ENCODE peak calls at places on chromosome 5, in seven cellular contexts. O, P, M, N, U, R and H are unnamed samples.

GRCh38 chr5:150448960-150449490 is 514 bp downstream of the RPS14 start:
- DNase-seq in P (no peak), R (no peak), N (no peak), U (no peak), M (no peak), O (no peak), H (no peak)

GRCh38 chr5:111553889-111554288 is 41.6 kb upstream of the STARD4 start:
- DNase-seq in N (no peak), O (no peak), M (no peak), P (no peak), R (no peak), U (no peak), H (no peak)

GRCh38 chr5:10594591-10595210 is 30.8 kb downstream of the ANKRD33B start:
- DNase-seq in P (no peak), U (no peak), O (no peak), R (no peak), N (no peak), M (no peak), H (no peak)

GRCh38 chr5:158463971-158464370 is 605.0 kb upstream of the CLINT1 start:
- DNase-seq in P (no peak), O (no peak), M (no peak), U (no peak), R (no peak), N (no peak), H (no peak)

GRCh38 chr5:58407042-58407709 is 52.7 kb downstream of the PLK2 start:
- DNase-seq in M (no peak), N (no peak), P (peak; percentile 43), O (no peak), U (no peak), R (no peak), H (no peak)

GRCh38 chr5:14728109-14728938 is 63.8 kb downstream of the OTULIN start:
- DNase-seq in N (peak; percentile 63), O (no peak), P (no peak), U (no peak), M (peak; percentile 63), R (no peak), H (peak; percentile 82)

GRCh38 chr5:57383093-57383861 is 99.3 kb downstream of the ACTBL2 start:
- DNase-seq in M (no peak), O (no peak), U (no peak), R (peak; percentile 22), P (peak; percentile 78), N (peak; percentile 18), H (peak; percentile 0)

GRCh38 chr5:68406344-68406743 is 190.8 kb downstream of the PIK3R1 start:
- DNase-seq in O (no peak), R (peak; percentile 46), N (peak; percentile 48), P (no peak), U (no peak), M (no peak), H (no peak)

GRCh38 chr5:125528881-125529280 is 782.4 kb upstream of the ZNF608 start:
- DNase-seq in O (no peak), U (no peak), R (no peak), N (no peak), M (no peak), P (no peak), H (no peak)

GRCh38 chr5:89817841-89818240 is 591.7 kb downstream of the CETN3 start:
- DNase-seq in U (no peak), N (no peak), O (no peak), M (no peak), R (no peak), P (no peak), H (no peak)

GRCh38 chr5:13218518-13218917 is 726.0 kb downstream of the DNAH5 start:
- DNase-seq in O (no peak), M (no peak), P (peak; percentile 5), R (peak; percentile 2), U (no peak), N (no peak), H (peak; percentile 10)

GRCh38 chr5:150284311-150284710 is 5.3 kb downstream of the CAMK2A start:
- DNase-seq in N (no peak), U (no peak), R (no peak), M (peak; percentile 75), O (no peak), P (no peak), H (no peak)

GRCh38 chr5:11904270-11904906 is at the start of gene CTNND2:
- DNase-seq in R (no peak), P (peak; percentile 20), M (peak; percentile 78), U (no peak), N (no peak), O (peak; percentile 71), H (peak; percentile 49)

GRCh38 chr5:152542741-152543140 is 137.7 kb upstream of the NMUR2 start:
- DNase-seq in U (no peak), M (no peak), O (no peak), R (no peak), P (no peak), N (no peak), H (no peak)

GRCh38 chr5:39755986-39756385 is 331.2 kb upstream of the DAB2 start:
- DNase-seq in U (no peak), M (no peak), O (no peak), P (peak; percentile 89), R (no peak), N (no peak), H (no peak)

GRCh38 chr5:61004448-61004847 is 59.4 kb downstream of the NDUFAF2 start:
- DNase-seq in M (no peak), N (no peak), U (no peak), R (no peak), O (no peak), P (no peak), H (no peak)

GRCh38 chr5:2166979-2167377 is 284.3 kb upstream of the IRX4 start:
- DNase-seq in N (no peak), R (no peak), U (no peak), O (no peak), P (no peak), M (no peak), H (no peak)

GRCh38 chr5:92237896-92238295 is 854.8 kb upstream of the ARRDC3 start:
- DNase-seq in N (no peak), O (no peak), P (no peak), U (no peak), R (no peak), M (no peak), H (no peak)

GRCh38 chr5:147560982-147561381 is 51.1 kb upstream of the DPYSL3 start:
- DNase-seq in R (no peak), P (no peak), O (no peak), N (no peak), M (no peak), U (no peak), H (no peak)

GRCh38 chr5:146520731-146521130 is 4.7 kb upstream of the GPR151 start:
- DNase-seq in R (no peak), M (no peak), N (no peak), U (no peak), O (no peak), P (no peak), H (peak; percentile 39)

GRCh38 chr5:33494476-33494875 is 53.7 kb downstream of the TARS1 start:
- DNase-seq in R (no peak), O (no peak), U (no peak), P (no peak), M (no peak), N (no peak), H (no peak)

GRCh38 chr5:100423330-100423729 is 111.8 kb upstream of the FAM174A start:
- DNase-seq in O (no peak), R (no peak), N (no peak), M (no peak), P (no peak), U (no peak), H (no peak)

GRCh38 chr5:154317916-154318315 is 127.4 kb downstream of the GALNT10 start:
- DNase-seq in R (no peak), P (no peak), M (no peak), U (no peak), O (no peak), N (no peak), H (no peak)

GRCh38 chr5:93573627-93573974 is 7.4 kb downstream of the NR2F1-AS1 start:
- DNase-seq in P (no peak), O (no peak), R (no peak), M (no peak), U (no peak), N (no peak), H (no peak)

GRCh38 chr5:143110591-143110990 is 292.9 kb downstream of the NR3C1 start:
- DNase-seq in M (no peak), N (no peak), P (no peak), U (no peak), R (no peak), O (no peak), H (no peak)

GRCh38 chr5:164962302-164962961 is 1457.0 kb downstream of the MAT2B start:
- DNase-seq in O (no peak), R (no peak), N (no peak), U (no peak), P (no peak), M (no peak), H (no peak)

GRCh38 chr5:58156354-58156753 is 303.5 kb downstream of the PLK2 start:
- DNase-seq in M (peak; percentile 64), R (no peak), O (no peak), U (no peak), N (no peak), P (peak; percentile 96), H (no peak)

GRCh38 chr5:126624534-126624933 is 23.8 kb downstream of the PHAX start:
- DNase-seq in R (no peak), O (no peak), P (peak; percentile 12), N (no peak), U (no peak), M (no peak), H (no peak)

GRCh38 chr5:169970911-169971436 is 9.3 kb downstream of the INSYN2B start:
- DNase-seq in N (no peak), O (no peak), M (no peak), P (no peak), R (no peak), U (no peak), H (no peak)

GRCh38 chr5:179167871-179168451 is 107.8 kb downstream of the ZNF354C start:
- DNase-seq in O (no peak), N (no peak), R (no peak), P (no peak), M (no peak), U (no peak), H (no peak)

GRCh38 chr5:175469916-175470315 is 8.4 kb upstream of the SFXN1 start:
- DNase-seq in N (no peak), U (no peak), O (no peak), M (no peak), P (no peak), R (no peak), H (no peak)

GRCh38 chr5:132298305-132298704 is 4.1 kb downstream of the SLC22A4 start:
- DNase-seq in M (no peak), N (no peak), P (no peak), R (no peak), O (no peak), U (no peak), H (no peak)

GRCh38 chr5:78009937-78010527 is 233.9 kb upstream of the TBCA start:
- DNase-seq in P (no peak), R (no peak), M (no peak), O (no peak), U (no peak), N (no peak), H (no peak)

GRCh38 chr5:14208071-14209021 is 65.2 kb downstream of the TRIO start:
- DNase-seq in R (peak; percentile 93), U (no peak), O (peak; percentile 41), N (peak; percentile 73), M (no peak), P (no peak), H (no peak)

GRCh38 chr5:102811962-102812361 is 56.9 kb downstream of the PAM start:
- DNase-seq in O (no peak), R (no peak), P (peak; percentile 11), N (peak; percentile 20), M (no peak), U (no peak), H (no peak)

GRCh38 chr5:80492741-80493140 is 4.8 kb downstream of the FAM151B start:
- DNase-seq in M (no peak), P (no peak), O (no peak), R (peak; percentile 13), U (no peak), N (no peak), H (no peak)